ENCODE peak calls at places on chromosomes 5 and 9, in four cellular contexts. M, Z, H and I are unnamed samples.

GRCh38 chr9:37311938-37312730 is 110.4 kb upstream of the GRHPR start:
- DNase-seq in H (no peak), Z (peak; percentile 73), M (no peak), I (no peak)

GRCh38 chr5:55591671-55592070 is 56.9 kb upstream of the PLPP1 start:
- DNase-seq in H (no peak), M (no peak), Z (no peak), I (no peak)

GRCh38 chr9:78472111-78472510 is 175.2 kb downstream of the PSAT1 start:
- DNase-seq in Z (no peak), M (no peak), H (no peak), I (no peak)

GRCh38 chr5:168699002-168699401 is 119.8 kb upstream of the PANK3 start:
- DNase-seq in H (no peak), Z (peak; percentile 32), M (no peak), I (no peak)

GRCh38 chr5:12323637-12324229 is 419.5 kb upstream of the CTNND2 start:
- DNase-seq in Z (no peak), H (no peak), M (no peak), I (no peak)

GRCh38 chr9:3898371-3899218 is 372.8 kb upstream of the RFX3 start:
- DNase-seq in H (no peak), Z (no peak), M (no peak), I (peak; percentile 26)

GRCh38 chr5:154755361-154756202 is at the start of gene LARP1:
- DNase-seq in H (peak; percentile 25), M (no peak), Z (peak; percentile 67), I (peak; percentile 51)

GRCh38 chr9:98409637-98410173 is 154.3 kb upstream of the TBC1D2 start:
- DNase-seq in Z (no peak), M (no peak), H (no peak), I (no peak)

GRCh38 chr9:976805-977360 is 428 bp downstream of the DMRT3 start:
- DNase-seq in H (no peak), Z (no peak), M (no peak), I (no peak)

GRCh38 chr5:52983731-52984620 is 5.2 kb upstream of the ITGA2 start:
- DNase-seq in Z (peak; percentile 53), M (no peak), H (no peak), I (no peak)

GRCh38 chr5:14870347-14871083 is 1.1 kb downstream of the ANKH start:
- DNase-seq in Z (peak; percentile 47), M (no peak), H (peak; percentile 19), I (peak; percentile 31)

GRCh38 chr9:110153431-110153830 is 54.5 kb downstream of the C9orf152 start:
- DNase-seq in Z (peak; percentile 50), M (no peak), H (no peak), I (no peak)

GRCh38 chr9:1745980-1746379 is 269.2 kb upstream of the SMARCA2 start:
- DNase-seq in H (no peak), Z (no peak), M (no peak), I (no peak)

GRCh38 chr5:17679597-17680187 is 45.4 kb downstream of the TAF11L14 start:
- DNase-seq in Z (peak; percentile 4), M (no peak), H (no peak), I (no peak)